ENCODE peak calls at places on chromosomes 12 and 14, in six cellular contexts. One of them, this sample, is unnamed.
A peak's percentile ranks its signal among the peaks of the same experiment; 100 is the strongest.

GRCh38 chr14:51008416-51008815 is 64.1 kb upstream of the PYGL start:
- DNase-seq in progenitor cell of endocrine pancreas: no peak
- DNase-seq in cardiac fibroblast: no peak
- DNase-seq in lower leg skin: no peak
- DNase-seq in NB4: no peak
- DNase-seq in GM06990: no peak
- DNase-seq in this sample: no peak

GRCh38 chr12:20212036-20212435 is 156.3 kb upstream of the PDE3A start:
- DNase-seq in progenitor cell of endocrine pancreas: no peak
- DNase-seq in cardiac fibroblast: peak; percentile 49
- DNase-seq in lower leg skin: no peak
- DNase-seq in NB4: no peak
- DNase-seq in GM06990: no peak
- DNase-seq in this sample: no peak

GRCh38 chr12:124386661-124387509 is 92.0 kb downstream of the RFLNA start:
- DNase-seq in progenitor cell of endocrine pancreas: no peak
- DNase-seq in cardiac fibroblast: peak; percentile 47
- DNase-seq in lower leg skin: no peak
- DNase-seq in NB4: no peak
- DNase-seq in GM06990: no peak
- DNase-seq in this sample: no peak

GRCh38 chr12:26726956-26727355 is 106.0 kb downstream of the ITPR2 start:
- DNase-seq in progenitor cell of endocrine pancreas: no peak
- DNase-seq in cardiac fibroblast: peak; percentile 35
- DNase-seq in lower leg skin: no peak
- DNase-seq in NB4: no peak
- DNase-seq in GM06990: no peak
- DNase-seq in this sample: no peak

GRCh38 chr12:113898466-113898865 is 67.7 kb downstream of the RBM19 start:
- DNase-seq in progenitor cell of endocrine pancreas: no peak
- DNase-seq in cardiac fibroblast: no peak
- DNase-seq in lower leg skin: no peak
- DNase-seq in NB4: no peak
- DNase-seq in GM06990: no peak
- DNase-seq in this sample: no peak

GRCh38 chr14:81313775-81314429 is 86.2 kb downstream of the STON2 start:
- DNase-seq in progenitor cell of endocrine pancreas: no peak
- DNase-seq in cardiac fibroblast: no peak
- DNase-seq in lower leg skin: no peak
- DNase-seq in NB4: no peak
- DNase-seq in GM06990: no peak
- DNase-seq in this sample: no peak

GRCh38 chr12:105493091-105493615 is 162.7 kb downstream of the C12orf75 start:
- DNase-seq in progenitor cell of endocrine pancreas: no peak
- DNase-seq in cardiac fibroblast: no peak
- DNase-seq in lower leg skin: no peak
- DNase-seq in NB4: no peak
- DNase-seq in GM06990: no peak
- DNase-seq in this sample: no peak

GRCh38 chr14:67618617-67619063 is 1.1 kb upstream of the ARG2 start:
- DNase-seq in progenitor cell of endocrine pancreas: no peak
- DNase-seq in cardiac fibroblast: peak; percentile 89
- DNase-seq in lower leg skin: no peak
- DNase-seq in NB4: peak; percentile 71
- DNase-seq in GM06990: peak; percentile 37
- DNase-seq in this sample: no peak

GRCh38 chr12:45273717-45274271 is 57.9 kb downstream of the ANO6 start:
- DNase-seq in progenitor cell of endocrine pancreas: no peak
- DNase-seq in cardiac fibroblast: peak; percentile 95
- DNase-seq in lower leg skin: peak; percentile 58
- DNase-seq in NB4: no peak
- DNase-seq in GM06990: no peak
- DNase-seq in this sample: no peak

GRCh38 chr12:131947482-131948027 is 2.2 kb upstream of the EP400 start:
- DNase-seq in progenitor cell of endocrine pancreas: no peak
- DNase-seq in cardiac fibroblast: no peak
- DNase-seq in lower leg skin: no peak
- DNase-seq in NB4: peak; percentile 40
- DNase-seq in GM06990: no peak
- DNase-seq in this sample: no peak

GRCh38 chr14:35867280-35867629 is 41.1 kb downstream of the BRMS1L start:
- DNase-seq in progenitor cell of endocrine pancreas: no peak
- DNase-seq in cardiac fibroblast: peak; percentile 35
- DNase-seq in lower leg skin: no peak
- DNase-seq in NB4: no peak
- DNase-seq in GM06990: no peak
- DNase-seq in this sample: no peak

DNA sequence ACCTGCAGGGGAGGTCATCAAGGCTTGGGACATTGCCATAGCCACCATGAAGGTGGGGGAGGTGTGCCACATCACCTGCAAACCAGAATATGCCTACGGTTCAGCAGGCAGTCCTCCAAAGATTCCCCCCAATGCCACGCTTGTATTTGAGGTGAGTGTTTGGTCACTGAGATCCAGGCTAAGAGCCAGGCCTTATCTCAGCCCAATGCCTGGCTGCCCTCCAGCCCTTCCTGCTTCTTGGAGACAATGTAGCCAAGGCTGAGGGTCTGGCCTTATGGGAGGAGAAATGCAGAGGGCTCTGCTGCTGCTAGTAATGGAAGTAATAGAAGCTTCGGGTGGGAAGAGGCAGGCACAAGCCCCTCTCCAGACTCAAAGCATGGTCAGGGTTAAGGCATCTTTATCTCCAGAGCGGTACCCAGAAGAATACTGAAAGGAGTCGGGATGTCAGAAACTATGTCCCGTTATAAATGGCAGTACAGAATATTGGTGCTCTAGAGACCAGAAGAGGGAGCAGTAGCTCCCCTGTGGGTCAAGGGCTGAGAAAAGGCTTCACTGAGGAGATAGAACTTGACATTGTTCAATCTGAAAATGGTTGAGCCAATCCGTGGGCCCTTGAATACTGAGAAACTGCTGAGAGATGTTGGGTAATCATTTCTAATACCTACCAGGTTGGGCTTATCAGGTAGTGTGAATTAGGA is 3.1 kb downstream of the FKBP4 start:
- DNase-seq in progenitor cell of endocrine pancreas: no peak
- DNase-seq in cardiac fibroblast: peak; percentile 19
- DNase-seq in lower leg skin: no peak
- DNase-seq in NB4: no peak
- DNase-seq in GM06990: no peak
- DNase-seq in this sample: no peak
- TF ChIP-seq CTCF in progenitor cell of endocrine pancreas: no peak
- TF ChIP-seq CTCF in cardiac fibroblast: peak; percentile 17
- TF ChIP-seq CTCF in lower leg skin: no peak
- TF ChIP-seq CTCF in NB4: peak; percentile 4
- TF ChIP-seq CTCF in GM06990: peak; percentile 39
- TF ChIP-seq CTCF in this sample: peak; percentile 25

DNA sequence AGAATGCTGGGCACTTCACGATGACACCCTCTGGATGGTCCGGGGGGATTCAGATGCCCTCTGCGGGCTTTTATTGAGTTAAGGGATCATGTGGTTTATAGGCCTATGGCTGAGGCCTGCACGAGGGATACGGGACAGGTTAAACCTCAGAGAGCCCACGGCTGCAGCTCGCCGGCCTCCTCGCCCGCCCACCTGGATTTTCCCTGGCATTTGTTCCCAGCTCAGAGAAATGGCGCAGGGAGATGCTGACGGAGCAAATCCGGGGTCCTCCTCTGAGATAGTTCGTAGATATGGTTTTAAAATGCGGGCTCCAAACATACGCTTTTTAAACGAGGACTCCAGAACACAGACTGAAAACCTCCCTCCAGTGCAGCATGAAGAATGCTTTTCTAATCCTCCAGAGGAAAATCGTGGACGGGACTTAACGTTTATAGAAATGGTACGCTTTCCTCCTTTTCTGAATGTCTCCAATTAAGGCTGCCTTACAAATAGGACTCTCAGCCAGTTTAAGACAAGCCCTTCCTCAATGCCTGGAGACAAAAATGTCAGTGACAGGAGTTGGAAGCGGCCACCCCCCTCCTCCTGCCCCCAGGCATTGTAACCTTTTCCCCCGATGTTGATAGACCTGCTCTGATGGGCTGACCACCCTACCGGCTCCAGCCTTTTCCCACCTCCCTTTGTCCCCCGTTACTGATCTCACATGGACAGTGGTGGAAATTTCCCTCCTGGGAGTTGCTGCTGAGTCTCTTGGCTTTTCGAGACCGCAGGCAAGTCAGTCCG is 16.6 kb downstream of the CCND2 start:
- DNase-seq in progenitor cell of endocrine pancreas: no peak
- DNase-seq in cardiac fibroblast: no peak
- DNase-seq in lower leg skin: no peak
- DNase-seq in NB4: no peak
- DNase-seq in GM06990: no peak
- DNase-seq in this sample: no peak
- TF ChIP-seq CTCF in progenitor cell of endocrine pancreas: no peak
- TF ChIP-seq CTCF in cardiac fibroblast: no peak
- TF ChIP-seq CTCF in lower leg skin: no peak
- TF ChIP-seq CTCF in NB4: no peak
- TF ChIP-seq CTCF in GM06990: no peak
- TF ChIP-seq CTCF in this sample: no peak

GRCh38 chr12:41334390-41334789 is 146.3 kb downstream of the PDZRN4 start:
- DNase-seq in progenitor cell of endocrine pancreas: no peak
- DNase-seq in cardiac fibroblast: no peak
- DNase-seq in lower leg skin: no peak
- DNase-seq in NB4: no peak
- DNase-seq in GM06990: no peak
- DNase-seq in this sample: no peak
- TF ChIP-seq CTCF in progenitor cell of endocrine pancreas: no peak
- TF ChIP-seq CTCF in cardiac fibroblast: no peak
- TF ChIP-seq CTCF in lower leg skin: no peak
- TF ChIP-seq CTCF in NB4: no peak
- TF ChIP-seq CTCF in GM06990: no peak
- TF ChIP-seq CTCF in this sample: no peak

GRCh38 chr14:32331227-32331597 is 2.1 kb downstream of the AKAP6 start:
- DNase-seq in progenitor cell of endocrine pancreas: no peak
- DNase-seq in cardiac fibroblast: no peak
- DNase-seq in lower leg skin: no peak
- DNase-seq in NB4: no peak
- DNase-seq in GM06990: no peak
- DNase-seq in this sample: no peak
- TF ChIP-seq CTCF in progenitor cell of endocrine pancreas: no peak
- TF ChIP-seq CTCF in cardiac fibroblast: no peak
- TF ChIP-seq CTCF in lower leg skin: no peak
- TF ChIP-seq CTCF in NB4: no peak
- TF ChIP-seq CTCF in GM06990: no peak
- TF ChIP-seq CTCF in this sample: no peak

GRCh38 chr14:102043251-102044025 is 43.4 kb downstream of the HSP90AA1 start:
- DNase-seq in progenitor cell of endocrine pancreas: no peak
- DNase-seq in cardiac fibroblast: no peak
- DNase-seq in lower leg skin: no peak
- DNase-seq in NB4: no peak
- DNase-seq in GM06990: no peak
- DNase-seq in this sample: no peak
- TF ChIP-seq CTCF in progenitor cell of endocrine pancreas: no peak
- TF ChIP-seq CTCF in cardiac fibroblast: no peak
- TF ChIP-seq CTCF in lower leg skin: no peak
- TF ChIP-seq CTCF in NB4: no peak
- TF ChIP-seq CTCF in GM06990: no peak
- TF ChIP-seq CTCF in this sample: no peak

This sample was measured in neural crest cell.